ENCODE peak calls at places on chromosomes 7 and 10, in seven cellular contexts. D is CD4-positive, CD25-positive, alpha-beta regulatory T cell; N is left ventricle myocardium inferior; J is fibroblast of lung; S is endodermal cell; T is PC-3; M is CD8-positive, alpha-beta memory T cell. Z is an unnamed sample.

GRCh38 chr10:75276029-75276872 is 40.5 kb upstream of the COMTD1 start:
- DNase-seq in D (no peak), N (no peak), J (no peak), S (peak; percentile 55), T (no peak), M (no peak), Z (no peak)

GRCh38 chr7:85719981-85720963 is 533.4 kb upstream of the SEMA3D start:
- DNase-seq in D (no peak), N (no peak), J (peak; percentile 86), S (no peak), T (peak; percentile 80), M (no peak), Z (no peak)

GRCh38 chr7:139393621-139394215 is 34.0 kb downstream of the LUC7L2 start:
- DNase-seq in D (no peak), N (no peak), J (no peak), S (no peak), T (no peak), M (no peak), Z (no peak)

GRCh38 chr7:142865766-142866165 is 10.9 kb downstream of the EPHB6 start:
- DNase-seq in D (no peak), N (no peak), J (no peak), S (no peak), T (no peak), M (no peak), Z (no peak)

GRCh38 chr10:73092830-73093229 is 3.8 kb downstream of the P4HA1 start:
- DNase-seq in D (no peak), N (no peak), J (no peak), S (no peak), T (no peak), M (no peak), Z (no peak)

GRCh38 chr10:68601490-68602265 is 41.5 kb downstream of the TET1 start:
- DNase-seq in D (no peak), N (no peak), J (no peak), S (no peak), T (no peak), M (no peak), Z (peak; percentile 48)

GRCh38 chr7:140646931-140647647 is 6.5 kb upstream of the DENND2A start:
- DNase-seq in D (peak; percentile 26), N (no peak), J (peak; percentile 34), S (peak; percentile 92), T (no peak), M (peak; percentile 18), Z (peak; percentile 55)

GRCh38 chr7:46054290-46054689 is 133.2 kb upstream of the IGFBP3 start:
- DNase-seq in D (no peak), N (peak; percentile 16), J (no peak), S (no peak), T (no peak), M (no peak), Z (no peak)

GRCh38 chr7:155868955-155869783 is 56.9 kb upstream of the SHH start:
- DNase-seq in D (no peak), N (no peak), J (no peak), S (peak; percentile 1), T (no peak), M (no peak), Z (no peak)

GRCh38 chr7:155871211-155871610 is 58.9 kb upstream of the SHH start:
- DNase-seq in D (no peak), N (no peak), J (no peak), S (peak; percentile 7), T (no peak), M (no peak), Z (no peak)

GRCh38 chr7:155869784-155870076 is 57.5 kb upstream of the SHH start:
- DNase-seq in D (no peak), N (no peak), J (no peak), S (peak; percentile 11), T (no peak), M (no peak), Z (no peak)

GRCh38 chr7:155872678-155873369 is 60.6 kb upstream of the SHH start:
- DNase-seq in D (no peak), N (no peak), J (no peak), S (peak; percentile 23), T (no peak), M (no peak), Z (no peak)

DNA sequence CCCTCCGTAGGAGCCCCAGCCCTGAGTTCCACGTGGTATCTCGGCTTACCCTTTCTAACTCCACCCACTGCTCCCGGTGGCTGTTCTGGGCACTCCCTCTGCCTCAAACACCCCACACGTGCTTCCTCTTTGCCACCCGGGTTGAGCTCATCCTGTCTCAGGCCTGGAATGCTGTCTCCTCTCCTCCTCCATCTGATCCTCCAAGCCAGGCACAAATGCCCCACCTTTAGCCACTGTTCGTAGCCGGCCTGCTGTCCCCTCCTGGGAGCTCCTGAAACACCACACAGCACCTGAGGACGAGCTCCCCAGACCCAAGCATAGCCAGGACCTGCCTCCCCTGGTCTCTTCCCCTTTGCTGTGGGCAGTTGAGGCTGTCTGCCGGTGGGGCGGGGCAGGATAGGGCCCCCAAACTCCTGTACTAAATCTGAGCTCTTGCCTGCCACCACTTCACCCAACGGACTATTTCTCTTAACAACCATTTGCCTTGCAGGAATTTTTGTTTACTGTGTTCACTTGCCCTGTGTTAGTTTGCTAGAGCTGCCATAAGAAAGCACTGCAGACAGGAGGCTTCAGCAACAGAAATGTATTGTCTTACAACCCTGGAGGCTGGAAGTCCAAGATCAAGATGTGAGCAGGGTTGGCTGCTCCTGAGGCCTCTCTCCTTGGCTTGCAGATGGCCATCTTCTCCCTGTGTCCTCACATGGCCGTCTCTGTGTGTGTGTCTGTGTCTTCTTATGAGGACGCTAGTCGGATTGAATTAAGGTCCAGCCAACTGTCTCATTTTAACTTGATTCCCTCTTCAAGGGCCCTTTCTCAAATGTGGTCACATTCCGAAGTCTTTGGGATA is 58.3 kb upstream of the SHH start:
- DNase-seq in D (no peak), N (no peak), J (no peak), S (peak; percentile 46), T (no peak), M (no peak), Z (no peak)
- H3K27me3 ChIP-seq in D (no peaks in the 10 kb centered on the region), N (peaks cover 67% of the 10 kb centered on the region), J (no peaks in the 10 kb centered on the region), S (no peaks in the 10 kb centered on the region), T (no peaks in the 10 kb centered on the region), M (peaks cover 3% of the 10 kb centered on the region), Z (no peaks in the 10 kb centered on the region)

DNA sequence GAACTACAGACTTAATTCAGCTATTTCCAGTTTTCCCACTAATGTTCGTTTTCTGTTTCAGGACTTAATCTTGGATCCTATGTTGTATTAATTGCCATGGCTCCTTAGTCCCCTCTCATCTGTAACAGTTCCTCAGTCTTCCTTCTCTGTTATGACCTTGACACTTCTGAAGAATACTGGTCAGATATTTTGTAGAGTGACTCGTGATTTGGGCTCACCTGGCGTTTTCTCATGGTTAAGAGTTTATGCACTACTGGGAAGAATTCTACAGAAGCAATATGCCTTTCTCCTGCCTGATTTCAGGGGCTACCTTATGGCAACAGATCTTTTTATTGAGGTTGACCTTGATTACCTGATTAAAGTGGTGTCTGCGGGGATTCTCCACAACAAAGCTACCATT is 239.4 kb downstream of the CHCHD3 start:
- DNase-seq in D (no peak), N (no peak), J (no peak), S (no peak), T (no peak), M (no peak), Z (no peak)
- H3K4me3 ChIP-seq in D (no peak overlapping the region), N (no peak overlapping the region), J (no peak overlapping the region), S (no peak overlapping the region), T (no peak overlapping the region), M (no peak overlapping the region), Z (no peak overlapping the region)

GRCh38 chr7:155805826-155806095 is 6.5 kb downstream of the SHH start:
- DNase-seq in D (no peak), N (no peak), J (no peak), S (no peak), T (no peak), M (no peak), Z (no peak)
- H3K27me3 ChIP-seq in D (peaks cover 3% of the 10 kb centered on the region), N (peaks cover 100% of the 10 kb centered on the region), J (peaks cover 50% of the 10 kb centered on the region), S (peaks cover 86% of the 10 kb centered on the region), T (peaks cover 26% of the 10 kb centered on the region), M (peaks cover 4% of the 10 kb centered on the region), Z (no peaks in the 10 kb centered on the region)

GRCh38 chr10:5449227-5449626 is 36.9 kb downstream of the NET1 start:
- DNase-seq in D (no peak), N (no peak), J (no peak), S (no peak), T (no peak), M (no peak), Z (no peak)
- H3K4me3 ChIP-seq in D (no peak overlapping the region), N (peak overlapping the region; percentile 65), J (peak overlapping the region; percentile 15), S (no peak overlapping the region), T (peak overlapping the region; percentile 92), M (no peak overlapping the region), Z (no peak overlapping the region)

GRCh38 chr10:46558141-46558410 is 1.6 kb upstream of the GPRIN2 start:
- DNase-seq in D (no peak), N (no peak), J (no peak), S (no peak), T (no peak), M (no peak), Z (no peak)
- H3K27me3 ChIP-seq in D (peaks cover 13% of the 10 kb centered on the region), N (peaks cover 82% of the 10 kb centered on the region), J (peaks cover 58% of the 10 kb centered on the region), S (peaks cover 54% of the 10 kb centered on the region), T (no peaks in the 10 kb centered on the region), M (peaks cover 17% of the 10 kb centered on the region), Z (no peaks in the 10 kb centered on the region)

GRCh38 chr7:107711301-107711700 is 32.6 kb upstream of the CBLL1 start:
- DNase-seq in D (no peak), N (no peak), J (no peak), S (no peak), T (peak; percentile 41), M (no peak), Z (no peak)
- H3K4me3 ChIP-seq in D (no peak overlapping the region), N (no peak overlapping the region), J (no peak overlapping the region), S (no peak overlapping the region), T (no peak overlapping the region), M (no peak overlapping the region), Z (no peak overlapping the region)

DNA sequence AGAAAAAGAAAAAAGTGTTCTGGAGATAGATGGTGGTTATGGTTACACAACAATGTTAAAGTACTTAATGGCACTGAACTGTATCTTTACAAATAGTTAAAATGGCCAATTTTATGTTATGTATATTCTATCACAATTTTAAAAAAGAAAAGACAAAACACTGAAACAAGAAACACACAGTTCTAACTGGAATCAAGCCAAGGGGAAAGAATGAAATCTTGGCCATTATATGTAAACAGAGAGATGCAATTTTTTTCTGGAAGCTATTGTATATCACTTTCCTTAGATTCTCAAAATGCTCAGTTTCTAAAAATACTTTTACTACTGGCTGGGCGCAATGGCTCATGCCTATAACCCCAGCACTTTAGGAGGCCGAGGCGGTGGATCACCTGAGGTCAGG is 4.1 kb downstream of the COA1 start:
- DNase-seq in D (no peak), N (no peak), J (peak; percentile 79), S (no peak), T (no peak), M (no peak), Z (no peak)
- H3K27me3 ChIP-seq in D (no peaks in the 10 kb centered on the region), N (no peaks in the 10 kb centered on the region), J (no peaks in the 10 kb centered on the region), S (no peaks in the 10 kb centered on the region), T (no peaks in the 10 kb centered on the region), M (no peaks in the 10 kb centered on the region), Z (no peaks in the 10 kb centered on the region)